ENCODE peak calls at places on chromosome 9, in ten cellular contexts. C is tibial nerve, J is A549, N is IMR-90, O is adrenal gland, X is heart left ventricle, U is HepG2, M is NB4, E is ovary, Y is HCT116. D is an unnamed sample.

GRCh38 chr9:114372971-114373591 is 14.7 kb downstream of the AKNA start:
- DNase-seq in N (no peak), J (no peak), X (peak), U (no peak), M (peak), O (peak), C (no peak), E (peak), Y (no peak), D (peak)

GRCh38 chr9:84139296-84140100 is 158.9 kb downstream of the RMI1 start:
- DNase-seq in C (no peak), N (peak), Y (no peak), U (no peak), J (no peak), O (peak), M (peak), X (no peak), E (peak), D (no peak)

GRCh38 chr9:105063665-105064247 is 135.8 kb upstream of the ABCA1 start:
- DNase-seq in M (peak), C (no peak), X (peak), Y (no peak), E (peak), O (peak), U (peak), J (no peak), N (peak), D (peak)

GRCh38 chr9:130117816-130118632 is 54.2 kb upstream of the NCS1 start:
- DNase-seq in M (peak), O (peak), E (no peak), C (no peak), Y (peak), X (peak), U (no peak), J (no peak), N (peak), D (no peak)

GRCh38 chr9:119963798-119964372 is 594.6 kb upstream of the BRINP1 start:
- DNase-seq in N (peak), M (peak), E (peak), Y (peak), O (peak), U (peak), X (no peak), J (peak), C (no peak), D (no peak)

GRCh38 chr9:2576631-2577030 is 45.0 kb upstream of the VLDLR start:
- DNase-seq in U (no peak), J (no peak), N (no peak), E (no peak), X (no peak), M (no peak), C (no peak), O (no peak), Y (no peak), D (no peak)

GRCh38 chr9:76271755-76272154 is 122.5 kb downstream of the RFK start:
- DNase-seq in O (peak), Y (no peak), J (no peak), U (no peak), E (no peak), M (no peak), X (no peak), C (no peak), N (peak), D (no peak)

GRCh38 chr9:114405294-114406034 is 17.7 kb upstream of the AKNA start:
- DNase-seq in M (peak), Y (peak), O (peak), U (peak), C (peak), J (peak), N (peak), X (peak), E (peak), D (peak)

GRCh38 chr9:5801739-5802113 is 31.2 kb downstream of the ERMP1 start:
- DNase-seq in X (no peak), Y (no peak), C (no peak), O (no peak), E (no peak), N (no peak), U (no peak), J (no peak), M (no peak), D (no peak)

GRCh38 chr9:5610491-5610890 is 18.4 kb upstream of the RIC1 start:
- DNase-seq in E (no peak), X (no peak), N (no peak), J (no peak), C (no peak), M (no peak), U (no peak), Y (no peak), O (no peak), D (no peak)

GRCh38 chr9:120310035-120310434 is 269.9 kb downstream of the CDK5RAP2 start:
- DNase-seq in E (no peak), J (no peak), C (no peak), N (no peak), M (peak), Y (no peak), U (no peak), X (no peak), O (no peak), D (peak)

GRCh38 chr9:98142925-98143481 is 24.0 kb upstream of the TRIM14 start:
- DNase-seq in X (no peak), M (no peak), N (no peak), O (no peak), E (no peak), C (no peak), Y (no peak), J (no peak), U (no peak), D (no peak)

GRCh38 chr9:125544988-125545651 is 161.9 kb downstream of the MAPKAP1 start:
- DNase-seq in M (no peak), O (peak), U (no peak), Y (no peak), J (no peak), E (no peak), X (no peak), C (no peak), N (peak), D (no peak)

GRCh38 chr9:125431741-125432271 is 170.2 kb downstream of the GAPVD1 start:
- DNase-seq in Y (no peak), X (no peak), J (no peak), M (no peak), N (no peak), U (no peak), E (no peak), O (no peak), C (peak), D (no peak)

GRCh38 chr9:35341585-35341984 is 148.3 kb upstream of the RUSC2 start:
- DNase-seq in X (peak), M (peak), U (no peak), J (no peak), E (peak), Y (no peak), C (peak), N (peak), O (peak), D (no peak)
- H3K4me3 ChIP-seq in X (peak), M (no peak), U (no peak), J (no peak), E (no peak), Y (no peak), C (no peak), N (no peak), O (no peak), D (no peak)

GRCh38 chr9:36942891-36943290 is 91.2 kb downstream of the PAX5 start:
- DNase-seq in O (no peak), N (no peak), E (no peak), Y (no peak), X (no peak), U (no peak), M (no peak), J (no peak), C (no peak), D (peak)
- TF ChIP-seq POLR2A in O (no peak), N (no peak), E (no peak), Y (no peak), X (no peak), U (no peak), M (no peak), J (no peak), C (no peak), D (no peak)

GRCh38 chr9:107425110-107426025 is 64.2 kb downstream of the KLF4 start:
- DNase-seq in J (peak), O (peak), U (peak), X (peak), N (peak), M (peak), C (peak), E (peak), Y (peak), D (peak)
- H3K4me3 ChIP-seq in J (peak), O (peak), U (no peak), X (peak), N (no peak), M (no peak), C (no peak), E (no peak), Y (no peak), D (no peak)

DNA sequence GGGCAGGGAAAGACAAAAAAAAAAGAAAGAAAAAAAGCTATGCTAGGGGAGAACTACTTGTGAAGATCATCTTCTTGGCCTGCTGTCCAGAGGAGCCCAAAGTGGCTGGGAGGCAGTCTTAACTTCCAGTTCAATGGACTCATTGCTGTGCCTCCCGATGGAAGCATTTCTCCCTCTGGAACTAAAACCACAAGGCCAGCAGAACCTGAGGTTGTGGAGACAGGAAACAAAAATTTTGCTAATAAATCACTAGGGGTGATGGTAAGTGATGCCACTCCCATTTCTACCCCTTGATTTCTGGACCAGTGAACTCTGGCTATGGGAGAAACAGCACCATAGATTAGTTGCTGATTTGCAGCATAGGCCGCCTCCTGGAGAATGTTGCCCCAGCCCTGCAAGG is 123.4 kb upstream of the NFIL3 start:
- DNase-seq in N (no peak), U (no peak), J (no peak), X (no peak), E (no peak), Y (no peak), M (no peak), O (no peak), C (no peak), D (no peak)
- TF ChIP-seq POLR2A in N (no peak), U (no peak), J (no peak), X (no peak), E (no peak), Y (no peak), M (no peak), O (no peak), C (no peak), D (no peak)

GRCh38 chr9:13568851-13569618 is 289.5 kb upstream of the MPDZ start:
- DNase-seq in E (no peak), X (peak), U (no peak), J (no peak), N (no peak), Y (no peak), C (no peak), M (no peak), O (no peak), D (no peak)
- H3K4me3 ChIP-seq in E (no peak), X (peak), U (no peak), J (no peak), N (peak), Y (no peak), C (peak), M (no peak), O (peak), D (no peak)

GRCh38 chr9:137299938-137300337 is 2.1 kb downstream of the NRARP start:
- DNase-seq in N (no peak), Y (no peak), C (no peak), E (no peak), J (no peak), M (no peak), O (no peak), X (peak), U (no peak), D (peak)

GRCh38 chr9:137297060-137297664 is 4.9 kb downstream of the NRARP start:
- DNase-seq in Y (no peak), U (no peak), E (no peak), M (no peak), N (no peak), O (no peak), C (no peak), J (no peak), X (no peak), D (no peak)

GRCh38 chr9:137297966-137298365 is 4.1 kb downstream of the NRARP start:
- DNase-seq in C (no peak), Y (no peak), N (no peak), E (no peak), U (no peak), J (no peak), M (no peak), O (no peak), X (peak), D (no peak)

GRCh38 chr9:137298983-137299521 is 3.0 kb downstream of the NRARP start:
- DNase-seq in C (no peak), U (no peak), E (no peak), X (no peak), M (no peak), O (no peak), Y (no peak), J (no peak), N (no peak), D (no peak)

DNA sequence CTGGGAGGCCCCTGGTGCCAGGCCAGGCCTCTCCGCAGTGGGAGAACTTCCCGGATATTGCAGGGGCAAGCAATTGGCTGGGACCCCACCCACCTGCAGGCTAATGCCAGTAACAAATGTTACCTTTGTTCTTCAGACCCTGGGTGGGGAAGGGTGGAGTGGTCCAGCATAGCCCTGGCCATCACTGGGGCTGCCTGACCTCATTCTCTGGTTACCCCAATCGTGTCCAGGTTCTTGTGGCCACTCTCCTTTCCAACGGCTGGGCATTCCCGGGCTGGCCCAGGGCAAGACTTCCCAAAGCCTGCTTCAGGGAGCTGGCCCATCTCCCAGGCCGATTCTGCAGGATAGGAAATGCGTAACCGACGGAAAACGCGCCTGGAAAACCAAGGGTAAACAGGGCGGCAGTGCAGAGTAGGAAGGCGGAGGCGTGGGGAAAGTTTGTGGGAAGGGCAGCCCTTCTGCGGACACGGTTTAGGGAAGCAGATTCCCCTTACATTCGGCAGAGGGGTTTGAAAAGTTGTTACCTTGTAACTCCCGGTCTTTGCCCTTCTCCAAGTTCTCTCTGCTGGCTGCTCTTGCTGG is 3.6 kb downstream of the NRARP start:
- DNase-seq in X (peak), C (no peak), U (no peak), Y (no peak), M (no peak), O (peak), N (no peak), E (peak), J (no peak), D (no peak)
- TF ChIP-seq POLR2A in X (no peak), C (no peak), U (no peak), Y (no peak), M (no peak), O (no peak), N (no peak), E (no peak), J (no peak), D (no peak)

D was measured in lower leg skin.